ENCODE peak calls at places on chromosome 2, in eight cellular contexts. One of them, this sample, is unnamed.

GRCh38 chr2:223971-224760 is 39.7 kb downstream of the SH3YL1 start:
- DNase-seq in HS-27A: no peak
- DNase-seq in nephron progenitor cell: no peak
- DNase-seq in myocyte: no peak
- DNase-seq in A673: no peak
- DNase-seq in activated CD4-positive, alpha-beta T cell treated with anti-CD3 and anti-CD28 coated beads, Interleukin-2, amount 10 ng/mL, durations not matched to agents 24 days and 14 days: no peak
- DNase-seq in T-helper 9 cell: no peak
- DNase-seq in HS-5: no peak
- DNase-seq in this sample: no peak

GRCh38 chr2:160091381-160091780 is 29.0 kb upstream of the PLA2R1 start:
- DNase-seq in A673: no peak
- DNase-seq in HS-5: no peak
- DNase-seq in T-helper 9 cell: no peak
- DNase-seq in nephron progenitor cell: no peak
- DNase-seq in activated CD4-positive, alpha-beta T cell treated with anti-CD3 and anti-CD28 coated beads, Interleukin-2, amount 10 ng/mL, durations not matched to agents 24 days and 14 days: no peak
- DNase-seq in myocyte: no peak
- DNase-seq in HS-27A: no peak
- DNase-seq in this sample: no peak

GRCh38 chr2:162113088-162113770 is 38.8 kb downstream of the GCG start:
- DNase-seq in HS-27A: no peak
- DNase-seq in T-helper 9 cell: no peak
- DNase-seq in A673: no peak
- DNase-seq in activated CD4-positive, alpha-beta T cell treated with anti-CD3 and anti-CD28 coated beads, Interleukin-2, amount 10 ng/mL, durations not matched to agents 24 days and 14 days: peak
- DNase-seq in HS-5: no peak
- DNase-seq in nephron progenitor cell: no peak
- DNase-seq in myocyte: no peak
- DNase-seq in this sample: no peak

GRCh38 chr2:172270278-172271079 is 156.9 kb upstream of the ITGA6 start:
- DNase-seq in HS-5: no peak
- DNase-seq in nephron progenitor cell: peak
- DNase-seq in activated CD4-positive, alpha-beta T cell treated with anti-CD3 and anti-CD28 coated beads, Interleukin-2, amount 10 ng/mL, durations not matched to agents 24 days and 14 days: peak
- DNase-seq in A673: no peak
- DNase-seq in T-helper 9 cell: no peak
- DNase-seq in HS-27A: no peak
- DNase-seq in myocyte: no peak
- DNase-seq in this sample: peak

GRCh38 chr2:229475753-229476152 is 204.7 kb upstream of the PID1 start:
- DNase-seq in nephron progenitor cell: no peak
- DNase-seq in HS-27A: no peak
- DNase-seq in HS-5: no peak
- DNase-seq in T-helper 9 cell: no peak
- DNase-seq in myocyte: no peak
- DNase-seq in activated CD4-positive, alpha-beta T cell treated with anti-CD3 and anti-CD28 coated beads, Interleukin-2, amount 10 ng/mL, durations not matched to agents 24 days and 14 days: peak
- DNase-seq in A673: no peak
- DNase-seq in this sample: no peak

GRCh38 chr2:207796585-207797350 is 27.1 kb upstream of the FZD5 start:
- DNase-seq in A673: no peak
- DNase-seq in HS-5: no peak
- DNase-seq in myocyte: peak
- DNase-seq in HS-27A: no peak
- DNase-seq in T-helper 9 cell: no peak
- DNase-seq in nephron progenitor cell: peak
- DNase-seq in activated CD4-positive, alpha-beta T cell treated with anti-CD3 and anti-CD28 coated beads, Interleukin-2, amount 10 ng/mL, durations not matched to agents 24 days and 14 days: no peak
- DNase-seq in this sample: peak

GRCh38 chr2:28487258-28487657 is 8.6 kb upstream of the PLB1 start:
- DNase-seq in HS-5: no peak
- DNase-seq in A673: no peak
- DNase-seq in myocyte: no peak
- DNase-seq in nephron progenitor cell: no peak
- DNase-seq in T-helper 9 cell: no peak
- DNase-seq in HS-27A: no peak
- DNase-seq in activated CD4-positive, alpha-beta T cell treated with anti-CD3 and anti-CD28 coated beads, Interleukin-2, amount 10 ng/mL, durations not matched to agents 24 days and 14 days: no peak
- DNase-seq in this sample: peak

GRCh38 chr2:62270728-62271127 is 74.8 kb downstream of the B3GNT2 start:
- DNase-seq in myocyte: peak
- DNase-seq in activated CD4-positive, alpha-beta T cell treated with anti-CD3 and anti-CD28 coated beads, Interleukin-2, amount 10 ng/mL, durations not matched to agents 24 days and 14 days: no peak
- DNase-seq in HS-5: no peak
- DNase-seq in nephron progenitor cell: no peak
- DNase-seq in HS-27A: no peak
- DNase-seq in A673: peak
- DNase-seq in T-helper 9 cell: no peak
- DNase-seq in this sample: peak

GRCh38 chr2:233060500-233061006 is 411 bp downstream of the INPP5D start:
- DNase-seq in HS-27A: no peak
- DNase-seq in HS-5: no peak
- DNase-seq in activated CD4-positive, alpha-beta T cell treated with anti-CD3 and anti-CD28 coated beads, Interleukin-2, amount 10 ng/mL, durations not matched to agents 24 days and 14 days: no peak
- DNase-seq in nephron progenitor cell: no peak
- DNase-seq in myocyte: no peak
- DNase-seq in A673: no peak
- DNase-seq in T-helper 9 cell: no peak
- DNase-seq in this sample: peak

GRCh38 chr2:102603904-102604303 is 15.4 kb upstream of the SLC9A2 start:
- DNase-seq in HS-5: no peak
- DNase-seq in activated CD4-positive, alpha-beta T cell treated with anti-CD3 and anti-CD28 coated beads, Interleukin-2, amount 10 ng/mL, durations not matched to agents 24 days and 14 days: no peak
- DNase-seq in T-helper 9 cell: no peak
- DNase-seq in HS-27A: no peak
- DNase-seq in A673: no peak
- DNase-seq in myocyte: peak
- DNase-seq in nephron progenitor cell: no peak
- DNase-seq in this sample: no peak

GRCh38 chr2:236054661-236055060 is 113.5 kb downstream of the GBX2 start:
- DNase-seq in A673: no peak
- DNase-seq in myocyte: no peak
- DNase-seq in nephron progenitor cell: no peak
- DNase-seq in activated CD4-positive, alpha-beta T cell treated with anti-CD3 and anti-CD28 coated beads, Interleukin-2, amount 10 ng/mL, durations not matched to agents 24 days and 14 days: no peak
- DNase-seq in HS-5: no peak
- DNase-seq in T-helper 9 cell: no peak
- DNase-seq in HS-27A: no peak
- DNase-seq in this sample: no peak